ENCODE peak calls at places on chromosomes 11 and 22, in seven cellular contexts. L, N, R, E, I, G and Q are unnamed samples.

GRCh38 chr11:102205805-102206204 is 95.6 kb downstream of the YAP1 start:
- DNase-seq in L (no peak), N (no peak), R (no peak), E (no peak), I (no peak), G (no peak), Q (no peak)

GRCh38 chr11:60821827-60822599 is 19.9 kb upstream of the CCDC86 start:
- DNase-seq in L (no peak), N (no peak), R (no peak), E (no peak), I (no peak), G (peak; percentile 23), Q (no peak)

GRCh38 chr22:34344702-34345101 is 424.4 kb upstream of the LARGE1 start:
- DNase-seq in L (no peak), N (no peak), R (no peak), E (no peak), I (no peak), G (no peak), Q (no peak)

GRCh38 chr22:25759825-25760231 is 17.8 kb downstream of the MYO18B start:
- DNase-seq in L (peak; percentile 90), N (peak; percentile 95), R (peak; percentile 93), E (peak; percentile 30), I (no peak), G (no peak), Q (peak; percentile 82)

GRCh38 chr11:7060828-7061227 is 28.0 kb upstream of the RBMXL2 start:
- DNase-seq in L (peak; percentile 17), N (peak; percentile 58), R (peak; percentile 87), E (no peak), I (no peak), G (no peak), Q (no peak)

GRCh38 chr22:36258750-36259619 is 6.1 kb downstream of the APOL1 start:
- DNase-seq in L (no peak), N (peak; percentile 63), R (no peak), E (peak; percentile 40), I (peak; percentile 94), G (peak; percentile 73), Q (no peak)

GRCh38 chr11:65077466-65077865 is 6.4 kb downstream of the CDCA5 start:
- DNase-seq in L (no peak), N (no peak), R (peak; percentile 38), E (no peak), I (no peak), G (peak; percentile 34), Q (no peak)

GRCh38 chr22:38111941-38112355 is 1.5 kb upstream of the BAIAP2L2 start:
- DNase-seq in L (no peak), N (no peak), R (no peak), E (no peak), I (no peak), G (no peak), Q (no peak)

GRCh38 chr11:59791639-59792038 is 18.9 kb downstream of the MRPL16 start:
- DNase-seq in L (no peak), N (no peak), R (no peak), E (no peak), I (no peak), G (no peak), Q (no peak)

DNA sequence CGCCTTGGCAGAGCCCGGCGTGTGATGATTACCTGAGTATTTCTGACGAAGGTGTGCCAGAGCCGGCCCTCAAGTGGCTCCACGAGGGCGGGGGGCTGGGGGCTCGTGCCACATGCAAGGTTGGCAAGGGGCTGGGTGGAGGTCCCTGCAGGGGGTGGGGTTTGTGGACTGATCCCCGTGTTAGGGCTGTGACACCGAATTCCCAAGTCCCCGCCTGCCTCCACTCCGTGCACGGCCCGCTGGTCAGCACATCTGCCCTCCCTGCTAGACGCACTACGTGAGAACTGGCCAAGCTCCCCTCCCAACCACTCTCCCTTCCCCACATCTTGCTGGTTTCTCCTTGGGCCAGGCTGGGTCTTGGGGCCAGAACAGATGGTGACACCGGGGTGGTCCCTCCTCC is 34.2 kb downstream of the GRAMD4 start:
- DNase-seq in L (no peak), N (no peak), R (no peak), E (no peak), I (no peak), G (no peak), Q (no peak)
- H4K20me1 ChIP-seq in L (no peaks in the 10 kb centered on the region), N (no peaks in the 10 kb centered on the region), R (no peaks in the 10 kb centered on the region), E (no peaks in the 10 kb centered on the region), I (no peaks in the 10 kb centered on the region), G (no peaks in the 10 kb centered on the region), Q (peaks cover 11% of the 10 kb centered on the region)

GRCh38 chr11:73391665-73392064 is 15.5 kb downstream of the RELT start:
- DNase-seq in L (no peak), N (no peak), R (no peak), E (no peak), I (no peak), G (no peak), Q (no peak)

GRCh38 chr11:73389134-73389525 is 12.9 kb downstream of the RELT start:
- DNase-seq in L (no peak), N (no peak), R (no peak), E (no peak), I (no peak), G (no peak), Q (peak; percentile 63)

GRCh38 chr11:73388241-73389133 is 12.3 kb downstream of the RELT start:
- DNase-seq in L (no peak), N (no peak), R (no peak), E (no peak), I (no peak), G (no peak), Q (peak; percentile 73)

GRCh38 chr11:73390601-73391565 is 14.7 kb downstream of the RELT start:
- DNase-seq in L (no peak), N (no peak), R (no peak), E (no peak), I (no peak), G (no peak), Q (no peak)

DNA sequence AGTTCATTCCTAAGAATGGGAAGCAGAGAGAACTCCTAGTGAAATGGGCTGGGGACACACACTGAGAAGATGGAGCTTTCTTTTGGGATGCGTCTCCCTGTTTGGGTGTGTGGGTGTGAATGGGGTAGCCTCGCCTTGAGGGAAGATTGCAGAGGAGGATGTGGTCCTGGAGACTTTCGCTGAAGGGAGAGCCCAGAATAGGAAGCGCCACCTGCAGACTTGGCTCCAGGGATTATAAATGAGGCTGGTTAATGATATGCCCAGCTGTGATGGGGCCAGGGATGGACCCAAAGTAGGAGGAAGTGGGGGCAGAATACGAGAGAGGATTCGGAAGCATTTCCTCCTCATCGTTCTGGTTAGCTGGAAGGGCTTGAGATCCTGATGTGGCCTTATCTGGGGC is 13.7 kb downstream of the RELT start:
- DNase-seq in L (no peak), N (no peak), R (no peak), E (no peak), I (no peak), G (no peak), Q (no peak)
- H4K20me1 ChIP-seq in L (no peaks in the 10 kb centered on the region), N (no peaks in the 10 kb centered on the region), R (no peaks in the 10 kb centered on the region), E (peaks cover 30% of the 10 kb centered on the region), I (no peaks in the 10 kb centered on the region), G (no peaks in the 10 kb centered on the region), Q (peaks cover 2% of the 10 kb centered on the region)

GRCh38 chr11:12810497-12810896 is 136.3 kb downstream of the TEAD1 start:
- DNase-seq in L (no peak), N (peak; percentile 43), R (peak; percentile 67), E (peak; percentile 69), I (no peak), G (no peak), Q (no peak)

GRCh38 chr11:12811861-12812260 is 137.6 kb downstream of the TEAD1 start:
- DNase-seq in L (no peak), N (no peak), R (no peak), E (no peak), I (peak; percentile 71), G (peak; percentile 47), Q (no peak)

GRCh38 chr11:12808519-12808918 is 134.3 kb downstream of the TEAD1 start:
- DNase-seq in L (peak; percentile 70), N (peak; percentile 51), R (peak; percentile 78), E (no peak), I (peak; percentile 77), G (no peak), Q (no peak)

GRCh38 chr11:12806113-12806512 is 131.9 kb downstream of the TEAD1 start:
- DNase-seq in L (peak; percentile 77), N (peak; percentile 57), R (peak; percentile 33), E (no peak), I (no peak), G (no peak), Q (no peak)

GRCh38 chr11:12807621-12808020 is 133.4 kb downstream of the TEAD1 start:
- DNase-seq in L (no peak), N (no peak), R (no peak), E (no peak), I (peak; percentile 57), G (no peak), Q (no peak)
- H4K20me1 ChIP-seq in L (no peaks in the 10 kb centered on the region), N (peaks cover 3% of the 10 kb centered on the region), R (peaks cover 57% of the 10 kb centered on the region), E (peaks cover 12% of the 10 kb centered on the region), I (no peaks in the 10 kb centered on the region), G (no peaks in the 10 kb centered on the region), Q (peaks cover 20% of the 10 kb centered on the region)

DNA sequence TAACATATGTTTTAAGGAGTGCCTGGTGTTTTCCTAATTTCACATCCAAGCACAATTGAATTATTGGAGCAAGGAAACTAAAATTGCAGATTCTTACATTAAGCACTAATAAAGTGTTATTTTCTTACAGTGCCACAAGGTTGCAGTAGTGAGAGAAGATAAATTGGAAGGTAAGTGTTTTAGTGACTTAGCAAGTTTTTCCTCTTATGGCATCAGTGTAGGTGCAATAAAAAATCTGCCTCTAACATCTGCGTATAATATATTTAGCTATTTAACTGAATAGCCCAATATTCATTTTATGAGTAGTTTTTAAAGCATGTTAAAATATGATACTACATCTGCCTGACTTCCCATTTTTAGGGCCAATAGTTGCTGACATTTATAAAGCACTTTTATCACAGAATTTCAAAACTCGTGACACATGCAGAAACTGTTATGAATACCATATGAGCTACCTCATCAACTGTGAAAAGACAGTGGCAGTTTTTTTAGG is 19.0 kb downstream of the POLD3 start:
- DNase-seq in L (peak; percentile 22), N (peak; percentile 79), R (peak; percentile 85), E (no peak), I (peak; percentile 58), G (peak; percentile 25), Q (peak; percentile 9)
- H4K20me1 ChIP-seq in L (no peaks in the 10 kb centered on the region), N (no peaks in the 10 kb centered on the region), R (no peaks in the 10 kb centered on the region), E (peaks cover 2% of the 10 kb centered on the region), I (no peaks in the 10 kb centered on the region), G (no peaks in the 10 kb centered on the region), Q (no peaks in the 10 kb centered on the region)

GRCh38 chr11:34316347-34317037 is 41.3 kb downstream of the ABTB2 start:
- DNase-seq in L (peak; percentile 21), N (no peak), R (peak; percentile 34), E (no peak), I (no peak), G (no peak), Q (no peak)

GRCh38 chr11:34315006-34315793 is 42.6 kb downstream of the ABTB2 start:
- DNase-seq in L (no peak), N (no peak), R (peak; percentile 13), E (no peak), I (no peak), G (no peak), Q (no peak)

GRCh38 chr11:34317038-34317360 is 40.8 kb downstream of the ABTB2 start:
- DNase-seq in L (no peak), N (no peak), R (no peak), E (no peak), I (no peak), G (no peak), Q (no peak)

GRCh38 chr11:34318111-34319037 is 39.4 kb downstream of the ABTB2 start:
- DNase-seq in L (peak; percentile 58), N (no peak), R (peak; percentile 87), E (no peak), I (no peak), G (no peak), Q (no peak)

DNA sequence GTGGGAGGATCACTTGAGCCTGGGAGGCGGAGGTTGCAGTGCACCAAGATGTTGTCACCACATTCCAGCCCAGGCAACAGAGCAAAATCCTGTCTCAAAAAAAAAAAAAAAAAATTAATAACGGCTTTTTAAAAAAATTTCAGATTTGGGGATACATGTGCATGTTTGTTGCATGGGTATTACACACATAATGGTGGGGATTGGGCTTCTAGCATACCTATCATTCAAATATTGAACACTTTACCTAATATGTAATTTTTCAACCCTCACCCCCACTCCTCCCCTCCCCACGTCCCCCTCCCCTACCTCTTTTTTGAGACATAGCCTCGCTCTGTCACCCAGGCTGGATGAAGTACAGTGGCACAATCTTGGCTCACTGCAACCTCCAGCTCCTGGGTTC is 40.1 kb downstream of the ABTB2 start:
- DNase-seq in L (no peak), N (no peak), R (peak; percentile 13), E (no peak), I (no peak), G (no peak), Q (no peak)
- H4K20me1 ChIP-seq in L (no peaks in the 10 kb centered on the region), N (no peaks in the 10 kb centered on the region), R (no peaks in the 10 kb centered on the region), E (no peaks in the 10 kb centered on the region), I (no peaks in the 10 kb centered on the region), G (no peaks in the 10 kb centered on the region), Q (peaks cover 4% of the 10 kb centered on the region)